ENCODE peak calls at places on chromosome 7, in five cellular contexts. M is Karpas-422, Y is H9, H is HCT116, D is GM23248. K is an unnamed sample. For H3K4me1, the result is how much of the 10 kb centered on the place peaks cover.

GRCh38 chr7:28106316-28106957 is 74.2 kb downstream of the JAZF1 start:
- DNase-seq in H (no peak), D (no peak), Y (no peak), M (no peak), K (no peak)

GRCh38 chr7:42883950-42884349 is 27.9 kb downstream of the C7orf25 start:
- DNase-seq in D (no peak), M (peak), Y (peak), H (no peak), K (no peak)

GRCh38 chr7:74586258-74587200 is 71.0 kb upstream of the GTF2I start:
- DNase-seq in H (no peak), D (peak), Y (no peak), M (no peak), K (no peak)

GRCh38 chr7:47968852-47969774 is 10.3 kb downstream of the HUS1 start:
- DNase-seq in H (peak), M (peak), D (peak), Y (peak), K (peak)

GRCh38 chr7:44967571-44968446 is 11.0 kb downstream of the MYO1G start:
- DNase-seq in Y (peak), M (no peak), D (peak), H (no peak), K (no peak)

GRCh38 chr7:117132385-117133120 is 179.3 kb downstream of the ST7 start:
- DNase-seq in M (no peak), H (peak), Y (no peak), D (peak), K (no peak)

GRCh38 chr7:90626011-90626410 is 29.9 kb downstream of the CDK14 start:
- DNase-seq in H (no peak), D (peak), M (no peak), Y (no peak), K (no peak)

GRCh38 chr7:101696-102376 is 90.5 kb upstream of the FAM20C start:
- DNase-seq in H (no peak), Y (peak), M (no peak), D (peak), K (no peak)

GRCh38 chr7:10706875-10707493 is 266.7 kb upstream of the PHF14 start:
- DNase-seq in D (no peak), M (peak), H (no peak), Y (no peak), K (no peak)

GRCh38 chr7:977326-978048 is 2.1 kb upstream of the COX19 start:
- DNase-seq in M (no peak), D (no peak), H (no peak), Y (no peak), K (peak)

GRCh38 chr7:22052221-22052639 is 106.5 kb upstream of the CDCA7L start:
- DNase-seq in M (no peak), D (peak), Y (no peak), H (no peak), K (no peak)

GRCh38 chr7:142348100-142348499 is 90.2 kb upstream of the PRSS58 start:
- DNase-seq in Y (no peak), M (no peak), H (no peak), D (no peak), K (no peak)

GRCh38 chr7:131899271-131900030 is 343.0 kb upstream of the PODXL start:
- DNase-seq in H (no peak), Y (no peak), M (no peak), D (peak), K (no peak)

GRCh38 chr7:98869374-98870070 is at the start of gene TMEM130:
- DNase-seq in H (no peak), D (peak), M (no peak), Y (no peak), K (no peak)

GRCh38 chr7:47518827-47519226 is 63.1 kb downstream of the TNS3 start:
- DNase-seq in Y (no peak), M (no peak), D (peak), H (no peak), K (no peak)

GRCh38 chr7:42272793-42273665 is 36.0 kb upstream of the GLI3 start:
- DNase-seq in H (no peak), D (peak), M (no peak), Y (peak), K (no peak)

GRCh38 chr7:42090806-42091205 is 146.2 kb downstream of the GLI3 start:
- DNase-seq in Y (no peak), M (no peak), D (no peak), H (no peak), K (no peak)

GRCh38 chr7:116277070-116277469 is 66.7 kb downstream of the TES start:
- DNase-seq in M (no peak), Y (no peak), H (no peak), D (no peak), K (no peak)

GRCh38 chr7:39304683-39305405 is 261.4 kb upstream of the YAE1 start:
- DNase-seq in H (no peak), M (no peak), Y (no peak), D (peak), K (no peak)

GRCh38 chr7:117135553-117135891 is 182.2 kb downstream of the ST7 start:
- DNase-seq in D (no peak), M (no peak), H (no peak), Y (no peak), K (no peak)

GRCh38 chr7:6274743-6275142 is 2.3 kb upstream of the CYTH3 start:
- DNase-seq in M (no peak), Y (no peak), H (no peak), D (no peak), K (no peak)

GRCh38 chr7:106980358-106980685 is 64.2 kb upstream of the PRKAR2B start:
- DNase-seq in M (no peak), D (no peak), H (no peak), Y (no peak), K (no peak)

GRCh38 chr7:151113344-151114150 is 27.3 kb downstream of the AGAP3 start:
- DNase-seq in M (no peak), D (peak), H (peak), Y (peak), K (no peak)

GRCh38 chr7:158075633-158076001 is 512.0 kb downstream of the PTPRN2 start:
- DNase-seq in M (no peak), H (no peak), D (no peak), Y (no peak), K (no peak)

GRCh38 chr7:29281782-29282541 is 87.4 kb downstream of the CHN2 start:
- DNase-seq in D (no peak), Y (no peak), H (no peak), M (peak), K (peak)

GRCh38 chr7:44767134-44767911 is 18.7 kb downstream of the ZMIZ2 start:
- DNase-seq in Y (no peak), H (no peak), D (no peak), M (no peak), K (no peak)

GRCh38 chr7:106757846-106758245 is 96.9 kb upstream of the CCDC71L start:
- DNase-seq in Y (no peak), D (peak), M (no peak), H (no peak), K (peak)

GRCh38 chr7:28138837-28139236 is 41.8 kb downstream of the JAZF1 start:
- DNase-seq in D (no peak), M (no peak), Y (no peak), H (no peak), K (no peak)

GRCh38 chr7:158973440-158973839 is 117.1 kb downstream of the DYNC2I1 start:
- DNase-seq in Y (peak), M (peak), D (no peak), H (peak), K (no peak)

GRCh38 chr7:131226116-131226562 is 101.5 kb upstream of the MKLN1 start:
- DNase-seq in M (no peak), D (no peak), Y (no peak), H (no peak), K (peak)

GRCh38 chr7:129160161-129160911 is 15.8 kb downstream of the TSPAN33 start:
- DNase-seq in M (no peak), Y (peak), D (no peak), H (no peak), K (no peak)

GRCh38 chr7:85693326-85693725 is 506.5 kb upstream of the SEMA3D start:
- DNase-seq in H (no peak), Y (no peak), M (no peak), D (peak), K (no peak)

GRCh38 chr7:79287976-79288375 is 165.5 kb downstream of the MAGI2 start:
- DNase-seq in M (no peak), D (peak), Y (no peak), H (no peak), K (no peak)

GRCh38 chr7:105779856-105780815 is 96.3 kb downstream of the ATXN7L1 start:
- DNase-seq in M (no peak), Y (no peak), H (no peak), D (no peak), K (no peak)

DNA sequence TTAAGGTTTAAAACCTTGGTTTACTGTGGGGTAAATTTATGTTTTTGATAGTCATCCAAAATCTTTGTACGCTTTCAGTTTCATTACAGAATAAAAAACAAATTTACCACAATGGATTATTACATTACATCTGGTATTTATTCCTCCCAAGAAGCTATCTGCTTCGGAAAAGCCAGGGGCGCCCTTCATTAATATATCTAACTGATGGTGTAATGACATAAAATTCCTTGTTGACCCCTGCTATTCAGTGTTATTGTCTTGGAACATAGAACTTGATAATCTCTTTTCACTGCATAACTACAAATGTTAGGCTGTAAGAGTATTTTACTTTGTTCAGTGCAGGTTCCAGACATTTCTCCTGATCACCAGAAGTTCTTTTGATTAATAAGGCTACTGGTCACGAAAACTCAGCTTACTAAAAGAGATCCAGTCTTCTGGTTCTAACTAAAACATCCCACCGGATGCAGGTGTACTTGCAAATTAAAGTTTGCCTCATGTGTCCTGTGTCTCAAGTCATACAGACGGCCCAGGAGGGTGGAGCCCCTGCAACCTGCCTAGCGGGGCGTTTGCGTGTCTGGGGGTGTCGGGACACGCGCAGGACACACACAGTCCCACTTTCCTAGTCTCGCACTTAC is 570 bp upstream of the GLCCI1 start:
- DNase-seq in Y (no peak), D (peak), M (no peak), H (no peak), K (no peak)
- H3K9ac ChIP-seq in Y (peak), D (peak), M (peak), H (peak), K (peak)

GRCh38 chr7:26858735-26859134 is 5.7 kb downstream of the SKAP2 start:
- DNase-seq in H (no peak), Y (peak), D (no peak), M (no peak), K (peak)

GRCh38 chr7:26858229-26858568 is 6.2 kb downstream of the SKAP2 start:
- DNase-seq in M (no peak), H (no peak), D (no peak), Y (no peak), K (no peak)

GRCh38 chr7:26859720-26860119 is 4.7 kb downstream of the SKAP2 start:
- DNase-seq in Y (no peak), M (no peak), D (no peak), H (no peak), K (no peak)

GRCh38 chr7:26861050-26861449 is 3.3 kb downstream of the SKAP2 start:
- DNase-seq in D (no peak), Y (no peak), M (peak), H (no peak), K (no peak)

DNA sequence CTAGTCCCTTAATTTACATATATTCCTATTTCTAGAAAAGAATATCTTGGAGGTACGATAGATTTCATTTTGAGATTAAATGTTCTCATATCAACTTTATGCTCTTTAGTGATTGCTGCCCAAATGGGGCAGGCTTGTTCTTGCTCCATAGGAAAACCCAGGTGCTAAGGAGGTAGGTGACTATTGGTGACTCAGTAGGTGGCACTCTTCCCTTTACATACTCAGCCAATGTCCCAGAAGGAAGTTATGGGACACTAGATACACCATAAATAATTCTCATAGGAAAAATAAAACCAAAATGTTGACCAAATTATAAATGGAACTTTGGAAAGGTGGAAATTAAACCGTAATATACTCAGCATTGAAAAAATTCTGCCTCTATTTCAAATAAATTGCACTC is 4.0 kb downstream of the SKAP2 start:
- DNase-seq in Y (no peak), M (no peak), H (peak), D (no peak), K (peak)
- H3K4me1 ChIP-seq in Y (under half), M (half or more), H (under half), D (under half), K (under half)

GRCh38 chr7:152849128-152849527 is 89.6 kb downstream of the ACTR3B start:
- DNase-seq in H (no peak), Y (no peak), D (no peak), M (no peak), K (no peak)

GRCh38 chr7:152850420-152850819 is 90.9 kb downstream of the ACTR3B start:
- DNase-seq in M (no peak), H (no peak), D (no peak), Y (no peak), K (no peak)

GRCh38 chr7:152848026-152848425 is 88.5 kb downstream of the ACTR3B start:
- DNase-seq in D (no peak), M (no peak), H (no peak), Y (no peak), K (no peak)

GRCh38 chr7:152851326-152851725 is 91.8 kb downstream of the ACTR3B start:
- DNase-seq in H (no peak), M (no peak), Y (no peak), D (no peak), K (no peak)

DNA sequence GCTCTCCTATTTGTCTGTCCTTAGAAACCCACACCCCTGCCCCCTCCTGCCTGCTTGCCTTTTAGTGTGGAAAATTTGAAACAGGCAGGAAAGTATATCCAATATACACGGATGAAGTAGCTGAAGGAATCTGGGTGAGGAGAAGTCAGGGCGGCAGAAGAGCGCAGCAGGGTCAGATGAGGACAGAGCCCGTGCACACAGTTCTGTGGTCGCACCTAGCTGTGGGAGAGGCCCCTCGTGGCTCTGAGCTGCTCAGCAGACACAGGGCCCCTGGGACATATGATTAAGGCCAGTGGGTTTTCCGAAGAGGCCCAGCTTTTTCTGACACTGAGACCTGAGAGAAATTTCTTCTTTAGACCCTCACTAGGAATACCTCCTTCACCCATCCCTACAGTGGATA is 87.9 kb downstream of the ACTR3B start:
- DNase-seq in D (no peak), H (no peak), Y (no peak), M (no peak), K (no peak)
- H3K27ac ChIP-seq in D (no peak), H (no peak), Y (no peak), M (no peak), K (no peak)

DNA sequence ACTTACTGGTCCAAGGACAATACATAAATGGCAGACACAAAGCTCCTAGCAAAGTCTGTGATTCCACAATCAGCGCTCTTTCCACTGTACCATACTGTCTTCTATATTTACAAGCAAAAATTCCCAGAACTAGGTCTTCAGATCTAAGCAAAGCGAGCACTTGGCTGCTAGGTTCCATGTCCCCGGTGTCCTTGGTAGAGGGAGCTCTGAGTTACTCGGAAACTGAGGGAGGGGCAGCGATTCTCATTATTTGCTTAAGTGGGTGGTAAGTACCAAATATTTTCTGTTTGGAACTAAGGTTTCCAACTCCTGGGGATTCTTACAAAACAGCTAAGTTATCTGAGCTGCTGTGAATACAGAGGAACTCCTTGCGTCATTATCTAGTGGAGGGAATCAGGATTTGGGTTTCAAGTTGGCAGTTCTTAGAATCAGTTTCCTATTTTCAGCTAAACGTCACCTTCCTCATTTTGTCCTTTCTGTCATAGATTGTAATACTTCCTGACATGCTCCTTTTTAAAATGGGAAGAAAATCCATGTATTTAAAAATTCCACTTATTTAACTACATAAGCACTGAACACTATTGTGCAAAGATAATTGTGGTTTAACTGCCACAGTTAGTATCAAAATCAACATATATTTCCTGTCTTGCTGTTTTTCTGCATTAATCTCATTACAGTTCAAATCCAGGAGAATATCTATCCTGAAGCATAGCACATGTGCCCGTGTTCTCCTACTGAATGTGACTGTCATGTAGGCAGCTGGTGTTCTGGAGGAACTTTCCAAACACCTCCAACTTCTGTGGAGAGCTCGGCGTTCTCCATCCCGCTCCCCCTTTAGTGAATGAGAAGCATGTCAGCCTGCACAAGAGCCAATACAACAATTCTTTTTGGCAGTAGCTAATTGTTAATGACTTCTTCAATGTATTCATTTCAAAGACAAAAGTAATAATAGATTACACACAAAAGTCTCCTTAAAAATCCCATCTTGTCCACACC is 76.6 kb upstream of the IKZF1 start:
- DNase-seq in H (no peak), M (no peak), Y (no peak), D (no peak), K (no peak)
- H3K9ac ChIP-seq in H (no peak), M (no peak), Y (no peak), D (no peak), K (no peak)